ENCODE peak calls at places on chromosome X, in six cellular contexts. G is fibroblast of pulmonary artery, L is dorsolateral prefrontal cortex, O is breast epithelium, P is tibial artery, N is cardiac fibroblast. Z is an unnamed sample.
A peak's percentile ranks its signal among the peaks of the same experiment; 100 is the strongest.

GRCh38 chrX:110219920-110220319 is 98.0 kb downstream of the AMMECR1 start:
- DNase-seq in N (peak; percentile 75), O (no peak), G (peak; percentile 56), L (no peak), P (no peak), Z (no peak)

GRCh38 chrX:75746891-75747639 is 38.0 kb downstream of the MAGEE2 start:
- DNase-seq in O (no peak), L (no peak), N (peak; percentile 10), P (no peak), G (peak; percentile 11), Z (no peak)

GRCh38 chrX:18748499-18748898 is 41.1 kb downstream of the PPEF1 start:
- DNase-seq in P (no peak), L (no peak), O (no peak), G (no peak), N (no peak), Z (no peak)

GRCh38 chrX:2690856-2691542 is at the start of gene CD99:
- DNase-seq in N (peak; percentile 85), O (peak; percentile 44), L (peak; percentile 56), P (peak; percentile 92), G (peak; percentile 90), Z (no peak)

GRCh38 chrX:32408389-32408788 is 803.0 kb downstream of the DMD start:
- DNase-seq in G (peak; percentile 2), O (no peak), P (no peak), N (peak; percentile 4), L (no peak), Z (no peak)

GRCh38 chrX:112844250-112844649 is 3.6 kb upstream of the AMOT start:
- DNase-seq in L (no peak), P (no peak), N (no peak), O (no peak), G (no peak), Z (no peak)

GRCh38 chrX:109635151-109635550 is 10.2 kb upstream of the KCNE5 start:
- DNase-seq in O (no peak), G (peak; percentile 34), L (no peak), N (peak; percentile 33), P (no peak), Z (no peak)

GRCh38 chrX:2183193-2183725 is 317.5 kb downstream of the DHRSX start:
- DNase-seq in L (no peak), O (no peak), G (no peak), N (no peak), P (no peak), Z (no peak)

GRCh38 chrX:45714864-45715263 is 514.2 kb upstream of the DIPK2B start:
- DNase-seq in N (peak; percentile 80), O (no peak), G (peak; percentile 45), L (no peak), P (peak; percentile 19), Z (peak; percentile 36)

GRCh38 chrX:26442340-26442739 is 226.4 kb downstream of the MAGEB5 start:
- DNase-seq in G (peak; percentile 44), N (peak; percentile 60), O (no peak), P (no peak), L (no peak), Z (peak; percentile 1)

GRCh38 chrX:8364369-8365141 is 100.1 kb upstream of the VCX3B start:
- DNase-seq in G (peak; percentile 20), L (no peak), N (no peak), P (no peak), O (no peak), Z (no peak)

GRCh38 chrX:57282568-57282967 is 3.9 kb upstream of the FAAH2 start:
- DNase-seq in G (no peak), L (no peak), O (no peak), P (no peak), N (no peak), Z (no peak)

GRCh38 chrX:98141466-98141865 is 1257.8 kb downstream of the RPA4 start:
- DNase-seq in N (no peak), L (no peak), O (no peak), G (no peak), P (no peak), Z (no peak)

GRCh38 chrX:23811135-23811781 is 28.3 kb downstream of the SAT1 start:
- DNase-seq in O (no peak), L (no peak), P (peak; percentile 40), G (no peak), N (peak; percentile 53), Z (no peak)

GRCh38 chrX:107738272-107738671 is 37.3 kb downstream of the TSC22D3 start:
- DNase-seq in L (no peak), P (no peak), N (no peak), G (no peak), O (no peak), Z (no peak)

GRCh38 chrX:28189011-28189410 is 207.8 kb upstream of the DCAF8L1 start:
- DNase-seq in P (no peak), G (peak; percentile 80), N (peak; percentile 90), L (no peak), O (no peak), Z (peak; percentile 19)

GRCh38 chrX:150531467-150531866 is 37.0 kb upstream of the MTM1 start:
- DNase-seq in G (no peak), O (no peak), P (no peak), N (no peak), L (no peak), Z (no peak)

GRCh38 chrX:106168107-106168506 is at the start of gene PWWP3B:
- DNase-seq in G (peak; percentile 69), N (peak; percentile 33), O (no peak), L (peak; percentile 61), P (peak; percentile 21), Z (no peak)

GRCh38 chrX:115047715-115048114 is 30.3 kb upstream of the IL13RA2 start:
- DNase-seq in G (no peak), O (no peak), N (peak; percentile 32), L (no peak), P (no peak), Z (no peak)

GRCh38 chrX:71542825-71543224 is 9.9 kb downstream of the OGT start:
- DNase-seq in G (no peak), O (no peak), N (peak; percentile 16), L (no peak), P (no peak), Z (no peak)

GRCh38 chrX:71543316-71543715 is 10.4 kb downstream of the OGT start:
- DNase-seq in P (no peak), O (no peak), G (peak; percentile 66), L (no peak), N (peak; percentile 86), Z (no peak)

GRCh38 chrX:71541546-71542022 is 8.7 kb downstream of the OGT start:
- DNase-seq in O (no peak), P (no peak), L (no peak), N (peak; percentile 77), G (peak; percentile 77), Z (peak; percentile 41)

GRCh38 chrX:71542411-71542810 is 9.5 kb downstream of the OGT start:
- DNase-seq in N (peak; percentile 75), P (no peak), L (no peak), O (no peak), G (peak; percentile 76), Z (peak; percentile 53)

DNA sequence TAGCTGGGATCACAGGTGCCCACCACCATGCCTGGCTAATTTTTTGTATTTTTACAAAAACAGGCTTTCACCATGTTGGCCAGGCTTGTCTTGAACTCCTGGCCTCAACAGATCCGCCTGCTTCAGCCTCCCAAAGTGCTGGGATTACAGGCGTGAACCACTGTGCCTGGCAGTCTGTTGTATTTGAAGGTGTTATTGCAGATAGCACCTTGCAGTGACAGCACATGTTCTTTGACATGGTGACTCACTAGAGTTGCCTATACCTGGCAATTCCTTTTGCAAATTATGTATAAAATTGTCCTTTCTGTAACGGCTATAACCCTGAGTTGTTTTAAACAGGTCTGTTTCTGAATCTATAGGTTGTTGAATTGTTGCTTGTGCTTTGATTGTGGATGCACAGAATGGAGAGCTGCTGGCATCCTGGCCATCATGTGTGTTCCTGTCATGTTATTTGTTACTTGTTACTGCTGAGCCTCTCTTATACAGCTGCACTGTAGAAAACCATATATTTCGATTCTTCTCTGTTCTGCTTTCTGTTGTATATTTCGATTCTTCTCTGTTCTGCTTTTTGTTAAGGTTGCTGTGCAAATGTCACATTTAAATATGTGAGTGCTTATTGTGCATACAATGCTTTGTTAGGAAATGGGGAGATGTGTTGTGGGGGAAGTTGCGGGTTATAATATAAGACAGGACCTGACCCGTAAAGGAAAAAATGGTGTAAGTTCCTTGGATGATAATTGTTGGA is 8.1 kb downstream of the OGT start:
- DNase-seq in N (no peak), L (no peak), G (no peak), P (no peak), O (no peak), Z (no peak)
- H3K4me3 ChIP-seq in N (no peak overlapping the region), L (no peak overlapping the region), G (no peak overlapping the region), P (no peak overlapping the region), O (no peak overlapping the region), Z (no peak overlapping the region)

DNA sequence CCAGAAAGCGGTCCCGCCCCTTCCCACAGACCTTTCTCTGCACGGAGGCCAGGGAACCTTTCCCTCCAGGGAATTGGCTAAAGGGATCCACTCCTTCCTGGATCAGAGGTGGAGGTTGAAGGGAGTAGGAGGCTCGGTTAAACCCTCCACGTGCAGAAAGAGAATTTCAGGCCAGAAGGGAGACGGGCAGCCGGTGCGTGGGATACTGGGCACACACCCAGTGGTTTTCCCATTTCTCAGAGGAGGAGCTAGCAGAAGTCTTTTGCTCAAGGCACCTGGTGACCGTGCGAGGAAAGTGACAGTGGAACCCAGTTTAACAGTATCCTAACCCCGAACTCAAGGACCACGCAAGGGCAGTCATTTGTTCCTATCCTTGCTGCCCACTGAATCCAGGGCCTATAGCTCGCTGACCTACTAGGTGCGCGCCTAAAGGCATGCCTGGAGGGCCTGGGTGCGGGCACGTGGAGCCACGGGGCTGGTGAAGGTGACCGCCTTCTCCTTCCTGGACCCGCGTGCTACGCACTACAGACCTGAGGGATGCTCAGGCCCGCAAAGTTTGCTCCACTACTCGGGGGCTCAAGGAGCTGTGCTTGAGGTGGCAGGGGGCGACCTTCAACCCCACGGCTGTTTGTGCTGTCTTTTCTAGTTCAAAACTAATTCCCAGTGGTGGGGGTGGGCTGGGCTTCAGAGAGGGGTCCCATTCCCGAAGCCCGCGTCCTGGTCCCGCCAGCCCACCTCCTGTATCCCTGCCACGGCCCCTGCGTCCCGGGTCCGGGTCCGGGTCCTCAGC is 584 bp upstream of the AFF2 start:
- DNase-seq in O (no peak), P (no peak), N (no peak), L (peak; percentile 44), G (no peak), Z (no peak)
- H3K4me3 ChIP-seq in O (peak overlapping the region; percentile 47), P (peak overlapping the region; percentile 53), N (peak overlapping the region; percentile 37), L (no peak overlapping the region), G (peak overlapping the region; percentile 21), Z (peak overlapping the region; percentile 41)

DNA sequence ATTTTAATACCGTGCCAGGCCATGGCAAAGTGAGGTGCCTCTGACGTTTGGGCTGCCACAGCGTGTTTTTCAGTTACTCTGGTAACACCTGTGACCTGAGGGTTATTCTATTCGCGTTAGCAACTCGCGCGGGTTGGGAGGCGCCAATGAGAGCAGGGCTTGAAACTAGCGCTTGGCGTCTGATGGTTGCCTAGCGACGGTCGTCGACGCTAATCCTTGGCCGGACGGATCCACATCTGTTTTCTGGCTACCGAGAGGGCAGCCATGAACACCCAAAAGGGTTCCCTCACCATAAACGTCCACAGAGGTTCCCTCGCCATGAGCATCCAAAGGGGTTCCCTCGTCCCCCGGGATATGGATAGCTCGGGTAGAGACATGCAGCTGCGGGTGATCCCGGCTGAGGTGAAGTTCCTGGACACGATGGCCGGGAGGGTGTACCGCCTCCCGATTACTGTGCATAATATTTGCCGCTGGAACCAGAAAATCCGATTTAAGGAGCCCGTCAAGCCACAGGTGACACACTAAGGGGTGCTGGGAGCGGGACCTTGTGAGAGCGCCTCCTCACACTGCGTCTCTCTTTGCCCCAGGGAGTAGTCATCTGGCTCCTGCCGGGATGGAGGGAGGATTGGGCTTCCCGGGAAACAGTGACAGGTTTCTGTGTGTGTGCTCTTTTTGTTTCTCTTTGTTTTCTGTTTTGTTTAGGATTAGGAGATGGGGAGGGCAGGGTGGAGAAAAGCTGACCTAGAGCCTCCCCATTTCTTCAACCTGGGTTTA is at the start of gene CFAP47:
- DNase-seq in L (no peak), P (no peak), G (no peak), O (no peak), N (no peak), Z (no peak)
- H3K4me3 ChIP-seq in L (peak within 1 kb of the TSS; percentile 40), P (peak within 1 kb of the TSS; percentile 37), G (no peak within 1 kb of the TSS), O (peak within 1 kb of the TSS; percentile 54), N (no peak within 1 kb of the TSS), Z (peak within 1 kb of the TSS; percentile 15)

GRCh38 chrX:100829730-100830129 is 9.5 kb downstream of the CSTF2 start:
- DNase-seq in P (no peak), O (no peak), G (peak; percentile 73), N (peak; percentile 81), L (no peak), Z (peak; percentile 5)
- H3K4me3 ChIP-seq in P (no peak overlapping the region), O (no peak overlapping the region), G (no peak overlapping the region), N (no peak overlapping the region), L (no peak overlapping the region), Z (no peak overlapping the region)